ENCODE peak calls at places on chromosome 6, in five cellular contexts. V is astrocyte, U is dorsolateral prefrontal cortex, J is Caco-2, R is colonic mucosa. K is an unnamed sample.

GRCh38 chr6:106771822-106772221 is 142.4 kb downstream of the QRSL1 start:
- DNase-seq in J (no peak), V (no peak), U (no peak), R (no peak), K (no peak)

GRCh38 chr6:27752038-27752885 is 159.9 kb downstream of the OR2B2 start:
- DNase-seq in R (peak; percentile 63), V (peak; percentile 60), J (peak; percentile 53), U (peak; percentile 60), K (peak; percentile 62)

GRCh38 chr6:166317261-166318212 is 9.3 kb upstream of the PRR18 start:
- DNase-seq in U (no peak), R (no peak), V (no peak), J (no peak), K (no peak)

GRCh38 chr6:169188051-169188863 is 65.4 kb downstream of the THBS2 start:
- DNase-seq in U (no peak), R (no peak), V (peak; percentile 99), J (no peak), K (peak; percentile 65)

GRCh38 chr6:163442336-163442735 is 27.8 kb downstream of the QKI start:
- DNase-seq in V (no peak), U (no peak), R (no peak), J (no peak), K (no peak)

GRCh38 chr6:3484240-3484639 is 27.4 kb upstream of the SLC22A23 start:
- DNase-seq in U (no peak), R (no peak), J (no peak), V (peak; percentile 81), K (peak; percentile 14)

GRCh38 chr6:43717822-43718221 is 30.2 kb upstream of the MRPS18A start:
- DNase-seq in R (no peak), J (no peak), V (no peak), U (no peak), K (no peak)

GRCh38 chr6:33696538-33697518 is 14.7 kb downstream of the UQCC2 start:
- DNase-seq in J (no peak), R (no peak), U (no peak), V (peak; percentile 65), K (peak; percentile 88)

GRCh38 chr6:29850011-29850553 is 22.5 kb downstream of the HLA-G start:
- DNase-seq in R (no peak), V (no peak), J (no peak), U (no peak), K (peak; percentile 6)

GRCh38 chr6:49541936-49542335 is 8.5 kb upstream of the C6orf141 start:
- DNase-seq in J (no peak), U (no peak), R (no peak), V (no peak), K (peak; percentile 25)

GRCh38 chr6:112321882-112322508 is 25.1 kb upstream of the RFPL4B start:
- DNase-seq in R (no peak), V (no peak), U (no peak), J (no peak), K (no peak)

GRCh38 chr6:145882121-145882531 is 67.5 kb upstream of the FBXO30 start:
- DNase-seq in J (no peak), R (no peak), V (peak; percentile 65), U (no peak), K (no peak)

GRCh38 chr6:11374036-11375010 is 141.9 kb upstream of the NEDD9 start:
- DNase-seq in U (no peak), J (no peak), R (no peak), V (no peak), K (no peak)

GRCh38 chr6:158046201-158047119 is 64.8 kb downstream of the SYNJ2 start:
- DNase-seq in V (no peak), R (no peak), U (no peak), J (no peak), K (no peak)

GRCh38 chr6:151690768-151691562 is 116.5 kb upstream of the ESR1 start:
- DNase-seq in U (no peak), V (peak; percentile 27), R (no peak), J (no peak), K (no peak)

GRCh38 chr6:158962371-158962770 is 37.6 kb downstream of the RSPH3 start:
- DNase-seq in R (no peak), V (no peak), U (no peak), J (no peak), K (no peak)

GRCh38 chr6:69026243-69026642 is 391.2 kb downstream of the ADGRB3 start:
- DNase-seq in U (no peak), R (no peak), V (peak; percentile 77), J (no peak), K (no peak)

GRCh38 chr6:37131104-37131959 is 38.6 kb upstream of the PIM1 start:
- DNase-seq in U (peak; percentile 36), R (peak; percentile 65), J (no peak), V (peak; percentile 75), K (peak; percentile 34)

DNA sequence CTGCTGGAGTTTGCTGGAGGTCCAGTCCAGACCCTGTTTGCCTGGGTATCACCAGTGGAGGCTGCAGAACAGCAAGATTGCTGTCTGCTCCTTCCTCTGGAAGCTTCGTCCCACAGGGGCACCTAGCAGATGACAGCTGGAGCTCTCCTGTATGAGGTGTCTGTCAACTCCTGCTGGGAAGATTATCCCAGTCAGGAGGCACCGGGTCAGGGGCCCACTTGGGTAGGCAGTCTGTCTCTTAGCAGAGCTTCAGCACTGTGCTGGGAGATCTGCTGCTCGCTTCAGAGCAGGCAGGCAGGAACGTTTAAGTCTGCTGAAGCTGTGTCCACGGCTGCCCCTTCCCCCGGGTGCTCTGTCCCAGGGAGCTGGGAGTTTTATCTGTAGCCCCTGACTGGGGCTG is 96.8 kb upstream of the SLC35F1 start:
- DNase-seq in J (no peak), U (no peak), R (no peak), V (no peak), K (no peak)
- H3K4me3 ChIP-seq in J (no peak overlapping the region), U (no peak overlapping the region), R (no peak overlapping the region), V (no peak overlapping the region), K (no peak overlapping the region)

DNA sequence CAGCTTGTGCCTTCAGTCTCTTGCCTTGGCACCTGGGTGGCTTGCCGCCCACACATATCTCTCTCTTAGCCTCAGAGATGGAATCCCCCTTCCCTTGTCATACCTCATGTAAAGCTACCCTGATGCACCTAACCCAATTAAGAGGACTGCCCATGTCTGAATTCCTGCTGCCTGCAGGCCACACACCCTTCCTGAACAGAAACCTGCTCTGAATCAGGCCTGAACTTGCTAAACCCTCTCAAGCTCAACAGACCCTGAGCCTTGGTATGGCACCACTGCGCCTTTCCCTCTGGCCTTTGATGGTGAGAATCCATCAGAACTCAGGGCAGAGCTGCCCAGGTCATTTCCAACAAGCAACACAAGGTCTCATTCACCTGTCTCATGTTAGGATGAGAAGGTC is 5.2 kb downstream of the RAET1G start:
- DNase-seq in R (no peak), U (no peak), V (no peak), J (no peak), K (no peak)
- H3K27me3 ChIP-seq in R (no peaks in the 10 kb centered on the region), U (no peaks in the 10 kb centered on the region), V (peaks cover 6% of the 10 kb centered on the region), J (peaks cover 1% of the 10 kb centered on the region), K (no peaks in the 10 kb centered on the region)

DNA sequence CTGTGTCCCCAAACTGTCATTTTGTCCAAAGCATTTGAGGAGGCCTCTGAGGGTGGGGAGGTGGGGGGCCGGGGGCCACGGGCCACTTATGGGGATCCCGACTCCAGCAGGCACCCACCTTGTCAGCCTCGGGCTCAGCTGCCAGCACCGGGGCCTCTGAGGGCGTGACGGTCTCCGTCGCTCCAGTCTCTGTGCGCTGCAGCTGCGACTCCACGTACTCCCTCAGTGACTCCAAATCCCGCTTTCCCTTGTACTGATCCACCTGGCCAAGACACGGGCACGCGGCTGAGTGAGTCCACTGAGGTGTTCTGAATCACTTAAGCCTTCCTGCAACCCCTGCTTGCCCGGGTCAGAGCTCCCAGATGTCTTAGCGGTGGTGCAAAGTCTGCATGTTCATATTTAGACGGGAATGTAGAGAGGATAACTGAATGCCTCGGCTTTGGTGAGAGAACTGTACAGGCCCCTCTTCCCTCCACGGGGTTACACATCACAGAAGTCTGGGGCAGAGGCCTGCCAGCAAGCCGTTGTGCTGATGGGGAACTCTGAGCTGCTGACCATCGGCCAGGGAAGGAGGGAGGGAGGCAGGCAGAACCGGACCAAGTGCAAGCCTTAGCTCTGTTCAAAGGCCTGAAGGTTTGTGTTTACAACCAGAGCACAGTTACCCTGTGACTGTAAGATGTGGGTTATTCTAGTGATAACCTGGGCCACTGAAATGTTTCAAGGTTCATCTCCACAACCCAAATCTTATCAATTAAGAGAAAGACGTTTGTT is 21.8 kb downstream of the TXNDC5 start:
- DNase-seq in U (no peak), J (no peak), V (no peak), R (no peak), K (no peak)
- H3K4me3 ChIP-seq in U (no peak overlapping the region), J (no peak overlapping the region), V (no peak overlapping the region), R (no peak overlapping the region), K (no peak overlapping the region)

GRCh38 chr6:108115598-108116058 is 41.1 kb upstream of the OSTM1 start:
- DNase-seq in J (peak; percentile 63), U (no peak), V (no peak), R (peak; percentile 58), K (peak; percentile 45)
- H3K27me3 ChIP-seq in J (no peaks in the 10 kb centered on the region), U (peaks cover 40% of the 10 kb centered on the region), V (peaks cover 71% of the 10 kb centered on the region), R (peaks cover 64% of the 10 kb centered on the region), K (no peaks in the 10 kb centered on the region)

GRCh38 chr6:127178746-127179145 is 60.3 kb downstream of the RSPO3 start:
- DNase-seq in J (no peak), R (no peak), V (peak; percentile 72), U (no peak), K (no peak)

GRCh38 chr6:127186889-127187288 is 68.4 kb downstream of the RSPO3 start:
- DNase-seq in R (peak; percentile 64), U (peak; percentile 38), J (peak; percentile 48), V (no peak), K (peak; percentile 19)

GRCh38 chr6:127185410-127185809 is 66.9 kb downstream of the RSPO3 start:
- DNase-seq in J (no peak), R (no peak), V (no peak), U (no peak), K (no peak)

GRCh38 chr6:127180421-127180820 is 62.0 kb downstream of the RSPO3 start:
- DNase-seq in V (no peak), J (no peak), U (no peak), R (no peak), K (no peak)

GRCh38 chr6:127182501-127182900 is 64.0 kb downstream of the RSPO3 start:
- DNase-seq in U (no peak), J (no peak), V (peak; percentile 72), R (no peak), K (no peak)
- H3K4me3 ChIP-seq in U (no peak overlapping the region), J (no peak overlapping the region), V (no peak overlapping the region), R (no peak overlapping the region), K (no peak overlapping the region)

GRCh38 chr6:41668968-41669367 is 30.7 kb downstream of the MDFI start:
- DNase-seq in J (no peak), V (no peak), U (no peak), R (no peak), K (no peak)

GRCh38 chr6:41672016-41672415 is 33.7 kb downstream of the MDFI start:
- DNase-seq in R (no peak), U (no peak), V (no peak), J (no peak), K (no peak)

GRCh38 chr6:41671376-41671775 is 33.1 kb downstream of the MDFI start:
- DNase-seq in R (no peak), J (no peak), V (no peak), U (no peak), K (no peak)

GRCh38 chr6:41672816-41673703 is 34.8 kb downstream of the MDFI start:
- DNase-seq in R (no peak), J (no peak), U (no peak), V (no peak), K (no peak)

GRCh38 chr6:41670703-41671360 is 32.6 kb downstream of the MDFI start:
- DNase-seq in V (no peak), R (no peak), J (no peak), U (no peak), K (no peak)
- H3K27me3 ChIP-seq in V (peaks cover 16% of the 10 kb centered on the region), R (no peaks in the 10 kb centered on the region), J (no peaks in the 10 kb centered on the region), U (no peaks in the 10 kb centered on the region), K (no peaks in the 10 kb centered on the region)